ENCODE peak calls at places on chromosome 16, in seven cellular contexts. One of them, this sample, is unnamed.

GRCh38 chr16:84436196-84436595 is 67.9 kb downstream of the ATP2C2 start:
- DNase-seq in erythroblast: no peak
- DNase-seq in uterus: no peak
- DNase-seq in GOT3: no peak
- DNase-seq in amniotic stem cell: no peak
- DNase-seq in GM10248: no peak
- DNase-seq in AG08395: no peak
- DNase-seq in this sample: no peak

GRCh38 chr16:48635199-48635718 is 25.3 kb upstream of the N4BP1 start:
- DNase-seq in amniotic stem cell: no peak
- DNase-seq in uterus: no peak
- DNase-seq in GM10248: no peak
- DNase-seq in AG08395: no peak
- DNase-seq in GOT3: no peak
- DNase-seq in erythroblast: no peak
- DNase-seq in this sample: no peak

GRCh38 chr16:67966549-67967182 is 1.8 kb downstream of the SLC12A4 start:
- DNase-seq in uterus: no peak
- DNase-seq in GM10248: no peak
- DNase-seq in AG08395: peak; percentile 80
- DNase-seq in GOT3: no peak
- DNase-seq in erythroblast: no peak
- DNase-seq in amniotic stem cell: no peak
- DNase-seq in this sample: no peak

GRCh38 chr16:67942510-67943255 is 1.2 kb downstream of the LCAT start:
- DNase-seq in amniotic stem cell: no peak
- DNase-seq in erythroblast: no peak
- DNase-seq in AG08395: no peak
- DNase-seq in GOT3: no peak
- DNase-seq in uterus: no peak
- DNase-seq in GM10248: no peak
- DNase-seq in this sample: no peak

GRCh38 chr16:24070851-24071250 is 185.3 kb upstream of the CACNG3 start:
- DNase-seq in erythroblast: peak; percentile 63
- DNase-seq in GM10248: peak; percentile 65
- DNase-seq in AG08395: peak; percentile 5
- DNase-seq in GOT3: no peak
- DNase-seq in uterus: no peak
- DNase-seq in amniotic stem cell: no peak
- DNase-seq in this sample: peak; percentile 9

GRCh38 chr16:4414187-4414909 is 2.0 kb downstream of the CORO7 start:
- DNase-seq in AG08395: no peak
- DNase-seq in uterus: no peak
- DNase-seq in amniotic stem cell: no peak
- DNase-seq in GM10248: peak; percentile 90
- DNase-seq in GOT3: no peak
- DNase-seq in erythroblast: no peak
- DNase-seq in this sample: peak; percentile 98

GRCh38 chr16:83374951-83375350 is 432.8 kb upstream of the HSBP1 start:
- DNase-seq in erythroblast: no peak
- DNase-seq in amniotic stem cell: no peak
- DNase-seq in uterus: no peak
- DNase-seq in AG08395: no peak
- DNase-seq in GOT3: no peak
- DNase-seq in GM10248: no peak
- DNase-seq in this sample: no peak

GRCh38 chr16:29765167-29766032 is 12.7 kb upstream of the ZG16 start:
- DNase-seq in AG08395: no peak
- DNase-seq in amniotic stem cell: no peak
- DNase-seq in erythroblast: no peak
- DNase-seq in GM10248: no peak
- DNase-seq in uterus: no peak
- DNase-seq in GOT3: no peak
- DNase-seq in this sample: no peak

GRCh38 chr16:1042776-1043349 is 29.7 kb upstream of the SSTR5 start:
- DNase-seq in GM10248: no peak
- DNase-seq in GOT3: no peak
- DNase-seq in erythroblast: no peak
- DNase-seq in AG08395: no peak
- DNase-seq in uterus: no peak
- DNase-seq in amniotic stem cell: no peak
- DNase-seq in this sample: no peak

GRCh38 chr16:16120044-16120381 is 103.3 kb downstream of the ABCC6 start:
- DNase-seq in amniotic stem cell: no peak
- DNase-seq in erythroblast: no peak
- DNase-seq in AG08395: no peak
- DNase-seq in GOT3: no peak
- DNase-seq in GM10248: no peak
- DNase-seq in uterus: no peak
- DNase-seq in this sample: no peak

GRCh38 chr16:31476305-31477219 is 4.6 kb downstream of the TGFB1I1 start:
- DNase-seq in uterus: peak; percentile 54
- DNase-seq in GOT3: no peak
- DNase-seq in erythroblast: peak; percentile 89
- DNase-seq in amniotic stem cell: no peak
- DNase-seq in GM10248: peak; percentile 90
- DNase-seq in AG08395: no peak
- DNase-seq in this sample: no peak

GRCh38 chr16:80806957-80807356 is 2.6 kb upstream of the CDYL2 start:
- DNase-seq in GM10248: no peak
- DNase-seq in erythroblast: no peak
- DNase-seq in AG08395: peak; percentile 22
- DNase-seq in GOT3: no peak
- DNase-seq in uterus: no peak
- DNase-seq in amniotic stem cell: no peak
- DNase-seq in this sample: no peak

GRCh38 chr16:86462334-86463084 is 47.8 kb upstream of the FOXF1 start:
- DNase-seq in uterus: no peak
- DNase-seq in amniotic stem cell: no peak
- DNase-seq in erythroblast: no peak
- DNase-seq in GOT3: no peak
- DNase-seq in GM10248: no peak
- DNase-seq in AG08395: no peak
- DNase-seq in this sample: no peak

GRCh38 chr16:14148569-14148968 is 77.5 kb downstream of the MRTFB start:
- DNase-seq in erythroblast: no peak
- DNase-seq in amniotic stem cell: no peak
- DNase-seq in AG08395: no peak
- DNase-seq in GM10248: no peak
- DNase-seq in GOT3: no peak
- DNase-seq in uterus: no peak
- DNase-seq in this sample: no peak

GRCh38 chr16:72961115-72961832 is 86.7 kb downstream of the ZFHX3 start:
- DNase-seq in GM10248: no peak
- DNase-seq in AG08395: peak; percentile 34
- DNase-seq in GOT3: no peak
- DNase-seq in uterus: no peak
- DNase-seq in erythroblast: no peak
- DNase-seq in amniotic stem cell: no peak
- DNase-seq in this sample: no peak

GRCh38 chr16:51845586-51845985 is 694.5 kb upstream of the SALL1 start:
- DNase-seq in uterus: no peak
- DNase-seq in GOT3: no peak
- DNase-seq in GM10248: no peak
- DNase-seq in erythroblast: no peak
- DNase-seq in AG08395: no peak
- DNase-seq in amniotic stem cell: no peak
- DNase-seq in this sample: no peak

GRCh38 chr16:30662449-30662848 is 4.2 kb downstream of the FBRS start:
- DNase-seq in amniotic stem cell: no peak
- DNase-seq in GOT3: no peak
- DNase-seq in AG08395: no peak
- DNase-seq in GM10248: no peak
- DNase-seq in erythroblast: no peak
- DNase-seq in uterus: no peak
- DNase-seq in this sample: no peak

GRCh38 chr16:50021509-50021908 is 3.5 kb upstream of the CNEP1R1 start:
- DNase-seq in GM10248: no peak
- DNase-seq in GOT3: no peak
- DNase-seq in erythroblast: no peak
- DNase-seq in AG08395: peak; percentile 10
- DNase-seq in amniotic stem cell: no peak
- DNase-seq in uterus: no peak
- DNase-seq in this sample: no peak

GRCh38 chr16:88455610-88456355 is 2.7 kb downstream of the ZFPM1 start:
- DNase-seq in AG08395: peak; percentile 38
- DNase-seq in erythroblast: peak; percentile 92
- DNase-seq in uterus: no peak
- DNase-seq in amniotic stem cell: no peak
- DNase-seq in GM10248: peak; percentile 88
- DNase-seq in GOT3: no peak
- DNase-seq in this sample: peak; percentile 81

GRCh38 chr16:4692460-4693295 is 684 bp upstream of the NUDT16L1 start:
- DNase-seq in GM10248: no peak
- DNase-seq in GOT3: no peak
- DNase-seq in uterus: no peak
- DNase-seq in amniotic stem cell: no peak
- DNase-seq in AG08395: peak; percentile 22
- DNase-seq in erythroblast: no peak
- DNase-seq in this sample: no peak

GRCh38 chr16:87216824-87217205 is 100.4 kb downstream of the C16orf95 start:
- DNase-seq in GOT3: no peak
- DNase-seq in uterus: no peak
- DNase-seq in amniotic stem cell: no peak
- DNase-seq in AG08395: no peak
- DNase-seq in erythroblast: no peak
- DNase-seq in GM10248: no peak
- DNase-seq in this sample: no peak

GRCh38 chr16:81446318-81447275 is 2.0 kb downstream of the CMIP start:
- DNase-seq in GOT3: no peak
- DNase-seq in GM10248: peak; percentile 37
- DNase-seq in AG08395: peak; percentile 58
- DNase-seq in erythroblast: peak; percentile 31
- DNase-seq in uterus: peak; percentile 43
- DNase-seq in amniotic stem cell: no peak
- DNase-seq in this sample: no peak